ENCODE peak calls at places on chromosome 21, in five cellular contexts. G is right lobe of liver; I is neuronal stem cell; W is foreskin fibroblast; B is stimulated activated CD8-positive, alpha-beta memory T cell treated with anti-CD3 and anti-CD28 coated beads, Interleukin-15, amount 100 ng/mL, for 4 hours. Y is an unnamed sample.

GRCh38 chr21:45464309-45464708 is 59.3 kb downstream of the COL18A1 start:
- DNase-seq in I (no peak), B (no peak), G (no peak), W (no peak), Y (no peak)

GRCh38 chr21:45768741-45769049 is 125.2 kb downstream of the PCBP3 start:
- DNase-seq in I (no peak), B (no peak), W (peak), G (no peak), Y (no peak)

GRCh38 chr21:32826317-32827167 is 55.0 kb upstream of the PAXBP1 start:
- DNase-seq in W (peak), I (no peak), B (no peak), G (no peak), Y (peak)

GRCh38 chr21:38165466-38166213 is 91.2 kb upstream of the KCNJ15 start:
- DNase-seq in I (no peak), W (peak), G (no peak), B (no peak), Y (no peak)

GRCh38 chr21:39523398-39523797 is 71.6 kb downstream of the SH3BGR start:
- DNase-seq in G (peak), W (peak), B (no peak), I (no peak), Y (no peak)

GRCh38 chr21:43884012-43884860 is 19.2 kb downstream of the AGPAT3 start:
- DNase-seq in G (no peak), B (no peak), I (no peak), W (peak), Y (no peak)

GRCh38 chr21:45525153-45525909 is 16.9 kb downstream of the SLC19A1 start:
- DNase-seq in B (no peak), I (no peak), W (no peak), G (peak), Y (no peak)

GRCh38 chr21:45153358-45154318 is 79.3 kb downstream of the ADARB1 start:
- DNase-seq in I (no peak), G (peak), W (peak), B (no peak), Y (no peak)

Y was measured in neural crest cell.